ENCODE peak calls at places on chromosome 15, in six cellular contexts. Z is endothelial cell; E is nephron progenitor cell; N is GM13976; D is upper lobe of left lung; T is CD4-positive, alpha-beta T cell. U is an unnamed sample.

GRCh38 chr15:42723068-42723467 is 13.9 kb downstream of the CDAN1 start:
- DNase-seq in E (no peak), D (no peak), T (no peak), Z (no peak), N (no peak), U (no peak)

GRCh38 chr15:42270551-42270950 is 2.5 kb upstream of the GANC start:
- DNase-seq in D (no peak), T (no peak), E (no peak), Z (no peak), N (no peak), U (no peak)

GRCh38 chr15:44738340-44738984 is 2.1 kb downstream of the TRIM69 start:
- DNase-seq in E (no peak), D (no peak), N (peak), Z (no peak), T (no peak), U (no peak)

GRCh38 chr15:57726411-57726810 is 19.9 kb downstream of the POLR2M start:
- DNase-seq in Z (no peak), E (no peak), D (no peak), T (no peak), N (no peak), U (no peak)

GRCh38 chr15:33197636-33198035 is 3.1 kb upstream of the FMN1 start:
- DNase-seq in E (no peak), N (no peak), Z (no peak), T (no peak), D (no peak), U (no peak)

GRCh38 chr15:77846360-77846759 is 213.6 kb upstream of the LINGO1 start:
- DNase-seq in D (no peak), T (no peak), Z (no peak), E (no peak), N (no peak), U (no peak)

GRCh38 chr15:67547836-67548531 is 5.5 kb downstream of the MAP2K5 start:
- DNase-seq in Z (no peak), D (no peak), E (no peak), T (no peak), N (no peak), U (no peak)

GRCh38 chr15:40415226-40415625 is 9.6 kb downstream of the IVD start:
- DNase-seq in T (no peak), N (no peak), D (no peak), Z (no peak), E (no peak), U (no peak)

GRCh38 chr15:36506733-36507356 is 72.6 kb upstream of the CDIN1 start:
- DNase-seq in D (no peak), N (no peak), T (no peak), E (no peak), Z (no peak), U (no peak)

GRCh38 chr15:80242132-80242769 is 9.8 kb downstream of the CTXND1 start:
- DNase-seq in D (no peak), E (peak), Z (peak), T (no peak), N (peak), U (no peak)

GRCh38 chr15:59562787-59563186 is 48.8 kb upstream of the GCNT3 start:
- DNase-seq in N (no peak), Z (no peak), E (no peak), D (no peak), T (no peak), U (no peak)
- TF ChIP-seq CTCF in N (no peak), Z (no peak), E (no peak), D (no peak), T (no peak), U (no peak)

DNA sequence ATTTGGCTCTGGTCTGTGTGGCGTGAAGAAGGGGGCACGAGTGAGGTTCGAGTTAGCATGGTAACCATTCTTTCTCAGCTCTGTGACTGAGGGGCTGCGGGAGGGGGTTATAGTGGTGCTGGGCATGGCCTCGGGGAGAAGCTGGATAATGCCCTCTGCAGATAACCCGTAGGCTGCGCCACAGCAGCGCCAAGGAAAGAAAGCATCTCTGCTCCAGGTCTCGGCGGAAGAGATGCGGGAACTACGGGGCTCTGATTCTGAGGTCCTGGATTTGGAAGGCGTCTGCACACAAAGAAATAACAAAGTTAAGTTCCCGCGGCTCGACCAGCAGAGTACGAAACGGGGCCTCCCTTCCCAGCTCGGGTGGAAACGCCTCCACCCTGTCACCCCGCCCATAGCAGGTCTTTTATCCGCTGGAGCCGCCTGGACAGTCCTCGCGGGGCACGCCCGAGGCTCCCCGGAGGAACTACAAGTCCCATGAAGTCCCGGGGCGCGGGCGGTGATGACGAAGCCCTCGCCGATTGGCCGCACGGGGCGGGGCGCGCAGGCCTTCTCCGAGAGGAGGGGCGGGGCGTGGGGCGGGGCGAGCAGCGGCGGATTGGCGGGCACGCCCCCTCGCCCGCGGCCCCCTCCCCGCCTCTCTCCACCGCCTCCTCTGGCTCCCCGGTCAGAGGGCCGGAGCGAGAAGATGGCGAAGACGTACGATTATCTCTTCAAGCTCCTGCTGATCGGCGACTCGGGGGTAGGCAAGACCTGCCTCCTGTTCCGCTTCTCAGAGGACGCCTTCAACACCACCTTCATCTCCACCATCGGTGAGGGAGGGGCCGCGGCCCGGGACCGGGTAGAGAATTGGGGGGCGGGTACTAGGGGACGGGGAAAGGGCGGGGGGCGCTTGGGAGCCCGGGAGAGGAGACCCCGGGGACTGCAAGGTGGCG is at the start of gene RAB8B:
- DNase-seq in Z (peak), E (peak), N (peak), D (peak), T (peak), U (peak)
- TF ChIP-seq CTCF in Z (no peak), E (no peak), N (no peak), D (no peak), T (no peak), U (no peak)

GRCh38 chr15:66287461-66288055 is 5.8 kb upstream of the DIS3L start:
- DNase-seq in D (no peak), E (no peak), T (no peak), Z (no peak), N (peak), U (no peak)
- TF ChIP-seq CTCF in D (peak), E (peak), T (peak), Z (peak), N (peak), U (peak)

DNA sequence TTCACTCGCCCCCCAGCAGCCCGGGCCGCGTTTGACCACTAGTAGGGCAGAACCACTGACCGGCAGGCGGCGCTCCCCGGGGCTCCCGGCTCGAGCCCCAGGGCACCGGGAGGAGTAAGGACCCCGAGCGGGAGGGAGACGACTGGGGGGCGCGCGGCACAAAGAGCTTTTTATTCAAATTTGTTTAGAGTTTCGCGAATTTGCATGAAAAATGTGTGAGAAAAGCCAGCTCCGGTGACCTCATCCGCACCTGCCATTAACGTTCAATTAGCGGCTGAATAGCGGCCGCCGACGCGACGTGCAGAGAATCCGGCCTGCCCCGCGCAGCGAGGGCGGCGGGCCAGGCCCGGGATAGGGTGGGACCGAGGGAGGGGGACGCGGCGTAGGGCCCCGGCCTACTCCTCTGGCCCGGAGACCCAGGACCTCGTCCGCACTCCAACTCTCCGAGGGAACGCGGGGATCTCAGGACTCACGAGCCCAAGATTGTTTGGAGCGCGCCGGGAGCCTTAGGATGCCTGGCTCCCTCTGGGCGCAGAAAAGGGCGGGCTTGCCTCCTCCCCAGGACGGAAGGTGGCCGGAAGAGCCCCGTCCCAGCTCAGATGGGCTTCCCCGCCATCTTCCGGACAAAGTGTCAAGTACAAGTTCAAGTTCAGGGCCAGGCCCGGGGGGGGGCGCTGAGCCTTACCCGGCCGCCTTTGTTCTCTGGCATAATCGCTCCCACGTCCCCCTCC is 64.9 kb upstream of the POLG start:
- DNase-seq in Z (peak), T (no peak), N (peak), D (peak), E (peak), U (no peak)
- TF ChIP-seq CTCF in Z (peak), T (peak), N (peak), D (no peak), E (peak), U (peak)

GRCh38 chr15:65990298-65990981 is 121.1 kb downstream of the RAB11A start:
- DNase-seq in D (no peak), E (no peak), N (no peak), T (no peak), Z (no peak), U (no peak)
- TF ChIP-seq CTCF in D (no peak), E (no peak), N (no peak), T (no peak), Z (no peak), U (no peak)

GRCh38 chr15:51801391-51801835 is 28.0 kb upstream of the TMOD3 start:
- DNase-seq in Z (peak), N (peak), T (no peak), E (peak), D (no peak), U (no peak)
- TF ChIP-seq CTCF in Z (peak), N (peak), T (peak), E (peak), D (peak), U (peak)

U was measured in GM12864.